ENCODE peak calls at places on chromosomes 11 and 22, in four cellular contexts. L is K562, X is GM12878, I is HepG2. S is an unnamed sample.

GRCh38 chr22:23530106-23530505 is 50.0 kb downstream of the IGLL1 start:
- DNase-seq in I (no peak), X (no peak), L (no peak), S (no peak)

GRCh38 chr22:17803871-17804270 is 29.6 kb upstream of the BID start:
- DNase-seq in X (no peak), I (no peak), L (no peak), S (no peak)

GRCh38 chr11:72577271-72577681 is 96.9 kb downstream of the PDE2A start:
- DNase-seq in I (no peak), X (no peak), L (no peak), S (peak)

GRCh38 chr11:86499723-86500129 is 125.0 kb downstream of the CCDC81 start:
- DNase-seq in I (peak), X (no peak), L (no peak), S (no peak)

GRCh38 chr11:95154514-95154913 is 64.9 kb downstream of the ENDOD1 start:
- DNase-seq in I (peak), X (no peak), L (peak), S (peak)

GRCh38 chr11:85742873-85743275 is 56.9 kb upstream of the CCDC89 start:
- DNase-seq in X (no peak), I (no peak), L (no peak), S (no peak)

GRCh38 chr11:57460017-57460755 is at the start of gene RTN4RL2:
- DNase-seq in X (no peak), L (peak), I (peak), S (peak)

GRCh38 chr11:13775471-13775870 is 107.0 kb downstream of the FAR1 start:
- DNase-seq in L (no peak), I (no peak), X (no peak), S (no peak)

GRCh38 chr11:27317751-27318150 is 45.3 kb downstream of the CCDC34 start:
- DNase-seq in X (no peak), L (peak), I (no peak), S (no peak)

GRCh38 chr11:34926831-34927132 is 10.4 kb downstream of the PDHX start:
- DNase-seq in X (no peak), L (no peak), I (no peak), S (no peak)

GRCh38 chr11:117934526-117935307 is 5.5 kb upstream of the TMPRSS13 start:
- DNase-seq in X (no peak), I (no peak), L (no peak), S (no peak)

GRCh38 chr22:27512283-27512761 is 289.2 kb downstream of the MN1 start:
- DNase-seq in L (no peak), I (no peak), X (no peak), S (no peak)

GRCh38 chr11:10483584-10483983 is 28.5 kb downstream of the AMPD3 start:
- DNase-seq in L (no peak), X (no peak), I (no peak), S (no peak)

GRCh38 chr22:22915670-22916035 is 28.0 kb downstream of the IGLL5 start:
- DNase-seq in X (no peak), I (no peak), L (no peak), S (no peak)

GRCh38 chr11:69653406-69653960 is 12.5 kb downstream of the CCND1 start:
- DNase-seq in L (no peak), X (no peak), I (no peak), S (no peak)

GRCh38 chr22:30205281-30206115 is 41.1 kb downstream of the LIF start:
- DNase-seq in I (peak), L (no peak), X (no peak), S (no peak)

DNA sequence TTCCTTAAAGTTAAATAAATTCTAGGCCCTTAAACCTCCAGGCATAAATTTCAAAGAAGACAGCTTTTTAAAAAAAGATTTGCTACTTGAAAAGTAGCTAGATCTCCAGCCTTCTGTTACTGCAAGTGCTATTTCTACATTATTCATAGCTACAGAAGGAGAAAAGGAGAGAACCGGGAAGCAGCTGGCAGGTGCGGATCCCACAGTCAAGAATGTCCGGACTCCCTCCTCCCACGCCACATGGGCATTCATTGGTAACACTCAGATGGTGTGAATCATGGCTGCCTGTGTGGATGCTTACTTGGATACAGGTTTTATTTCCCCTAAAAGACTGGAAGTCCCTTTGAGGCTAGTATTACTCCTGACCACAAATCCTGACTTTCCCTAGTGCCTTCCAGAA is 39.5 kb upstream of the YPEL1 start:
- DNase-seq in L (peak), X (no peak), I (no peak), S (no peak)
- TF ChIP-seq ATF3 in L (no peak), X (no peak), I (no peak), S (no peak)

GRCh38 chr11:83047515-83048225 is 24.0 kb downstream of the RAB30 start:
- DNase-seq in L (no peak), X (no peak), I (no peak), S (no peak)
- TF ChIP-seq ATF2 in L (no peak), X (no peak), I (no peak), S (no peak)

GRCh38 chr11:2289350-2289749 is 12.4 kb downstream of the C11orf21 start:
- DNase-seq in I (no peak), X (no peak), L (no peak), S (no peak)
- TF ChIP-seq ETV6 in I (no peak), X (no peak), L (no peak), S (no peak)

GRCh38 chr11:132028380-132029240 is 658.2 kb downstream of the NTM start:
- DNase-seq in X (no peak), I (peak), L (no peak), S (no peak)
- TF ChIP-seq ATF3 in X (no peak), I (no peak), L (no peak), S (no peak)

GRCh38 chr11:33690290-33691050 is 10.2 kb downstream of the C11orf91 start:
- DNase-seq in X (no peak), I (peak), L (no peak), S (no peak)

GRCh38 chr11:33691051-33691864 is 9.4 kb downstream of the C11orf91 start:
- DNase-seq in I (peak), L (no peak), X (no peak), S (no peak)

GRCh38 chr11:33689506-33689905 is 11.1 kb downstream of the C11orf91 start:
- DNase-seq in L (no peak), I (no peak), X (no peak), S (no peak)

GRCh38 chr11:33687733-33688479 is 12.7 kb downstream of the C11orf91 start:
- DNase-seq in I (peak), X (peak), L (peak), S (peak)

DNA sequence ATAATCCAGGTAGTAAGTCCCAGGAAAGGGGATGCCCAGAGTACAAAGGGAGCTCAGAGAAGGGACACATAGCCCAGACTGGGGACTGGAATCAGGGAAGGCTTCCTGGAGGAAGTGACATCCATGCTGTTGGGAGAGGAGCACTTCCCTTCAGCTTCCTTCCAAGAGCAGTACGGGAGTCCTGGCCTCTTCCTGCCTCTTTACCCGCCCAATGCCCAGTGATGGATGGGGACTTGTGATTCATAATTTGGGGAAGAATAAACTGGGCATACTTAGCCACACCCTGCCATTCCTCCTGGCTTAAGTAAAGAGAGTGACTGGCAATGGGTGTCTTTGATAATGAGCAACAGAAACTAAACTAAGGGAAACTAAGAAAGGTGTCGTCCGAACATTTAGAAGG is 11.5 kb downstream of the C11orf91 start:
- DNase-seq in L (no peak), I (no peak), X (no peak), S (no peak)
- TF ChIP-seq ATF2 in L (no peak), I (no peak), X (no peak), S (no peak)

DNA sequence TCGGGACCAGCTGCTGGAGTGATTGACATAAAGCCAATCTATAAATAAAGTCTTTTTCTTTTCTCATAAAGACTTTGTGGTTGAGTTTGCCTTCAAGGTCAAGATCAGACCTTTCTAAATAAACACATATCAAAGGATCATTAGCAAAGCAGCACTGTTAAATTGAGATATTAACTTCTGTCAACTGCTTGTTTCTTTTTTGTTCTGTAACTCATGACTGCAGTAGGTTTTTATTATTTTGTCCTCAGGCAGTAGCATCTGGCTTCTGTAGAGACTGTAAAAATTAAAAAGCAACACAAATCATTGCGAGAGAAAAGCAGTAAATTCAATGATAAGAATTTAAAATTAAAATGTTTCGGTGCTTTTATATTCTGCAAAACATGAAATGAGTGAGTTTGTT is 77.7 kb upstream of the NNMT start:
- DNase-seq in L (no peak), X (no peak), I (no peak), S (no peak)
- TF ChIP-seq ETV6 in L (no peak), X (no peak), I (no peak), S (no peak)

GRCh38 chr11:45385423-45385822 is 99.3 kb upstream of the SYT13 start:
- DNase-seq in I (no peak), X (no peak), L (no peak), S (no peak)
- TF ChIP-seq ATF3 in I (no peak), X (no peak), L (no peak), S (no peak)

DNA sequence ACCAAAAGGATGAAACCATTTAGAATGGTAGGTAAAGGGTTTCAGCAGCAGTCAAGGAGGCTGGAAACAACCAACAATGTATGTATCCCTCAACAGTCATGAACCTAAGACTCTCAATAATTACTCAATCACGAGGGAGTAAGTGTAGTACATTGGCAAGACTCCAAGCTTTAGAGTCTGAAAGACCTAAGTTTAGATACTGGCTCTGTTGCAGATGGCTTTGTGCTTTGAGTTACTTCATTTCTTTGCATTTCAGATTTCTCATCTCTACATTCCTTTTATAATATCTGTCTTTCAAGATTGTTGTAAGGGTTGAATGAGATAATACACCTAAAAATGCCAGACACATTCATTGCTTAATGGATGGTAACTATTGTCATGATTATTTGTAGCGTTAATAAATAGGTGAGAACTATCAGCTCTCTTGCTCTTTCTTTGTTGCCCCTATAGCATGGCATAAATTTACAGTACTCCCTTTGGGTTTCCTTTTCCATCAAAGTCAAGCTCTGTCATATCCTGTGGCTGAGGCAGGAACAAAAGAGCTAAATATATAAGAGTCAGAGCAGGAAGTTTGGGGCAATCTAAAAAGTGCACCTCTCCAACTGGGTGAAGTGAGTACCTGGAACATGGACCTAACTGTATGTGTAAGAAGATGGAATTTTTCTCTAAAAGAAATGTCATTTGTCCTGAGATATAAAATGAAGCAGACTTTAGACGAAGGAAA is 228.2 kb upstream of the ZC3H12C start:
- DNase-seq in X (no peak), I (no peak), L (no peak), S (no peak)
- TF ChIP-seq ATF2 in X (no peak), I (no peak), L (no peak), S (no peak)

GRCh38 chr11:122729139-122729538 is 73.6 kb downstream of the UBASH3B start:
- DNase-seq in X (no peak), L (no peak), I (no peak), S (no peak)
- TF ChIP-seq ETV6 in X (no peak), L (no peak), I (no peak), S (no peak)